ENCODE peak calls at places on chromosomes 4 and X, in five cellular contexts. One of them, this sample, is unnamed.

GRCh38 chr4:80197601-80198444 is 520 bp downstream of the PRDM8 start:
- DNase-seq in heart left ventricle: no peak
- DNase-seq in HCT116: no peak
- DNase-seq in NB4: no peak
- DNase-seq in lower leg skin: no peak
- DNase-seq in this sample: peak

GRCh38 chr4:56979674-56980073 is 978 bp downstream of the POLR2B start:
- DNase-seq in lower leg skin: peak
- DNase-seq in NB4: peak
- DNase-seq in HCT116: no peak
- DNase-seq in heart left ventricle: no peak
- DNase-seq in this sample: peak

GRCh38 chr4:113476800-113477199 is 284.7 kb downstream of the CAMK2D start:
- DNase-seq in heart left ventricle: no peak
- DNase-seq in HCT116: peak
- DNase-seq in NB4: no peak
- DNase-seq in lower leg skin: no peak
- DNase-seq in this sample: no peak

GRCh38 chrX:10591363-10592036 is 28.9 kb downstream of the MID1 start:
- DNase-seq in lower leg skin: no peak
- DNase-seq in HCT116: no peak
- DNase-seq in NB4: no peak
- DNase-seq in heart left ventricle: no peak
- DNase-seq in this sample: no peak

GRCh38 chr4:147118523-147118922 is 172.9 kb upstream of the TTC29 start:
- DNase-seq in HCT116: no peak
- DNase-seq in NB4: no peak
- DNase-seq in heart left ventricle: no peak
- DNase-seq in lower leg skin: no peak
- DNase-seq in this sample: no peak

GRCh38 chrX:5791721-5792120 is 436.9 kb downstream of the NLGN4X start:
- DNase-seq in HCT116: no peak
- DNase-seq in NB4: peak
- DNase-seq in heart left ventricle: no peak
- DNase-seq in lower leg skin: no peak
- DNase-seq in this sample: no peak

GRCh38 chrX:108359811-108360602 is 78.2 kb downstream of the COL4A6 start:
- DNase-seq in NB4: no peak
- DNase-seq in heart left ventricle: no peak
- DNase-seq in HCT116: no peak
- DNase-seq in lower leg skin: no peak
- DNase-seq in this sample: no peak

GRCh38 chr4:84994280-84994679 is 27.8 kb upstream of the WDFY3 start:
- DNase-seq in heart left ventricle: no peak
- DNase-seq in NB4: no peak
- DNase-seq in lower leg skin: no peak
- DNase-seq in HCT116: no peak
- DNase-seq in this sample: no peak

GRCh38 chrX:101450951-101451350 is 34.3 kb upstream of the ARMCX4 start:
- DNase-seq in HCT116: no peak
- DNase-seq in heart left ventricle: no peak
- DNase-seq in lower leg skin: no peak
- DNase-seq in NB4: no peak
- DNase-seq in this sample: peak

GRCh38 chrX:43976216-43976615 is 3.0 kb upstream of the NDP start:
- DNase-seq in lower leg skin: no peak
- DNase-seq in heart left ventricle: no peak
- DNase-seq in NB4: no peak
- DNase-seq in HCT116: no peak
- DNase-seq in this sample: no peak

GRCh38 chr4:158020734-158021346 is 152.0 kb downstream of the GASK1B start:
- DNase-seq in NB4: no peak
- DNase-seq in heart left ventricle: no peak
- DNase-seq in HCT116: peak
- DNase-seq in lower leg skin: no peak
- DNase-seq in this sample: no peak

GRCh38 chr4:89998350-89999098 is 103.9 kb downstream of the MMRN1 start:
- DNase-seq in HCT116: no peak
- DNase-seq in NB4: no peak
- DNase-seq in lower leg skin: no peak
- DNase-seq in heart left ventricle: no peak
- DNase-seq in this sample: no peak

GRCh38 chr4:114383721-114384120 is 214.9 kb upstream of the UGT8 start:
- DNase-seq in NB4: no peak
- DNase-seq in heart left ventricle: no peak
- DNase-seq in HCT116: peak
- DNase-seq in lower leg skin: no peak
- DNase-seq in this sample: no peak

GRCh38 chr4:122716825-122717448 is 15.6 kb upstream of the BBS12 start:
- DNase-seq in HCT116: peak
- DNase-seq in lower leg skin: no peak
- DNase-seq in heart left ventricle: peak
- DNase-seq in NB4: peak
- DNase-seq in this sample: peak

GRCh38 chr4:94285666-94286065 is 57.0 kb downstream of the HPGDS start:
- DNase-seq in lower leg skin: no peak
- DNase-seq in heart left ventricle: no peak
- DNase-seq in NB4: no peak
- DNase-seq in HCT116: no peak
- DNase-seq in this sample: no peak

GRCh38 chr4:123235431-123235830 is 161.2 kb upstream of the SPRY1 start:
- DNase-seq in NB4: no peak
- DNase-seq in heart left ventricle: no peak
- DNase-seq in HCT116: no peak
- DNase-seq in lower leg skin: no peak
- DNase-seq in this sample: no peak

GRCh38 chr4:93066746-93067145 is 761.8 kb upstream of the ATOH1 start:
- DNase-seq in NB4: no peak
- DNase-seq in heart left ventricle: no peak
- DNase-seq in HCT116: no peak
- DNase-seq in lower leg skin: no peak
- DNase-seq in this sample: no peak

GRCh38 chr4:53060278-53060677 is 198.2 kb downstream of the RASL11B start:
- DNase-seq in lower leg skin: no peak
- DNase-seq in NB4: no peak
- DNase-seq in heart left ventricle: no peak
- DNase-seq in HCT116: no peak
- DNase-seq in this sample: no peak

GRCh38 chr4:148978301-148978700 is 536.1 kb upstream of the NR3C2 start:
- DNase-seq in heart left ventricle: no peak
- DNase-seq in NB4: no peak
- DNase-seq in HCT116: no peak
- DNase-seq in lower leg skin: no peak
- DNase-seq in this sample: no peak

GRCh38 chrX:23383411-23383810 is 48.8 kb downstream of the PTCHD1 start:
- DNase-seq in heart left ventricle: no peak
- DNase-seq in lower leg skin: no peak
- DNase-seq in HCT116: no peak
- DNase-seq in NB4: no peak
- DNase-seq in this sample: no peak

GRCh38 chrX:44903107-44903506 is 30.1 kb downstream of the KDM6A start:
- DNase-seq in HCT116: peak
- DNase-seq in lower leg skin: no peak
- DNase-seq in NB4: peak
- DNase-seq in heart left ventricle: no peak
- DNase-seq in this sample: peak

GRCh38 chr4:76990288-76991080 is 40.9 kb downstream of the SEPTIN11 start:
- DNase-seq in heart left ventricle: no peak
- DNase-seq in HCT116: no peak
- DNase-seq in lower leg skin: no peak
- DNase-seq in NB4: no peak
- DNase-seq in this sample: no peak

GRCh38 chr4:176320976-176321361 is 1.2 kb downstream of the SPCS3 start:
- DNase-seq in heart left ventricle: no peak
- DNase-seq in NB4: no peak
- DNase-seq in HCT116: no peak
- DNase-seq in lower leg skin: no peak
- DNase-seq in this sample: peak

GRCh38 chr4:136124251-136124745 is 1408.0 kb downstream of the PCDH18 start:
- DNase-seq in HCT116: no peak
- DNase-seq in NB4: no peak
- DNase-seq in lower leg skin: no peak
- DNase-seq in heart left ventricle: no peak
- DNase-seq in this sample: no peak

GRCh38 chr4:88442636-88443260 is 14.2 kb upstream of the HERC5 start:
- DNase-seq in HCT116: no peak
- DNase-seq in NB4: peak
- DNase-seq in heart left ventricle: no peak
- DNase-seq in lower leg skin: no peak
- DNase-seq in this sample: peak

GRCh38 chrX:41923257-41923924 is at the start of gene CASK:
- DNase-seq in heart left ventricle: peak
- DNase-seq in lower leg skin: peak
- DNase-seq in NB4: peak
- DNase-seq in HCT116: peak
- DNase-seq in this sample: peak
- TF ChIP-seq POLR2A in heart left ventricle: no peak
- TF ChIP-seq POLR2A in lower leg skin: no peak
- TF ChIP-seq POLR2A in NB4: no peak
- TF ChIP-seq POLR2A in HCT116: no peak
- TF ChIP-seq POLR2A in this sample: peak

GRCh38 chrX:119694601-119695534 is 1.9 kb upstream of the SEPTIN6 start:
- DNase-seq in lower leg skin: peak
- DNase-seq in heart left ventricle: no peak
- DNase-seq in HCT116: no peak
- DNase-seq in NB4: no peak
- DNase-seq in this sample: peak

GRCh38 chrX:119690921-119691716 is 1.8 kb downstream of the SEPTIN6 start:
- DNase-seq in heart left ventricle: peak
- DNase-seq in lower leg skin: no peak
- DNase-seq in NB4: peak
- DNase-seq in HCT116: no peak
- DNase-seq in this sample: peak

GRCh38 chrX:119692241-119693031 is 532 bp downstream of the SEPTIN6 start:
- DNase-seq in lower leg skin: peak
- DNase-seq in NB4: peak
- DNase-seq in HCT116: no peak
- DNase-seq in heart left ventricle: peak
- DNase-seq in this sample: peak

GRCh38 chrX:119693996-119694451 is 1.1 kb upstream of the SEPTIN6 start:
- DNase-seq in NB4: no peak
- DNase-seq in HCT116: no peak
- DNase-seq in heart left ventricle: peak
- DNase-seq in lower leg skin: peak
- DNase-seq in this sample: peak

DNA sequence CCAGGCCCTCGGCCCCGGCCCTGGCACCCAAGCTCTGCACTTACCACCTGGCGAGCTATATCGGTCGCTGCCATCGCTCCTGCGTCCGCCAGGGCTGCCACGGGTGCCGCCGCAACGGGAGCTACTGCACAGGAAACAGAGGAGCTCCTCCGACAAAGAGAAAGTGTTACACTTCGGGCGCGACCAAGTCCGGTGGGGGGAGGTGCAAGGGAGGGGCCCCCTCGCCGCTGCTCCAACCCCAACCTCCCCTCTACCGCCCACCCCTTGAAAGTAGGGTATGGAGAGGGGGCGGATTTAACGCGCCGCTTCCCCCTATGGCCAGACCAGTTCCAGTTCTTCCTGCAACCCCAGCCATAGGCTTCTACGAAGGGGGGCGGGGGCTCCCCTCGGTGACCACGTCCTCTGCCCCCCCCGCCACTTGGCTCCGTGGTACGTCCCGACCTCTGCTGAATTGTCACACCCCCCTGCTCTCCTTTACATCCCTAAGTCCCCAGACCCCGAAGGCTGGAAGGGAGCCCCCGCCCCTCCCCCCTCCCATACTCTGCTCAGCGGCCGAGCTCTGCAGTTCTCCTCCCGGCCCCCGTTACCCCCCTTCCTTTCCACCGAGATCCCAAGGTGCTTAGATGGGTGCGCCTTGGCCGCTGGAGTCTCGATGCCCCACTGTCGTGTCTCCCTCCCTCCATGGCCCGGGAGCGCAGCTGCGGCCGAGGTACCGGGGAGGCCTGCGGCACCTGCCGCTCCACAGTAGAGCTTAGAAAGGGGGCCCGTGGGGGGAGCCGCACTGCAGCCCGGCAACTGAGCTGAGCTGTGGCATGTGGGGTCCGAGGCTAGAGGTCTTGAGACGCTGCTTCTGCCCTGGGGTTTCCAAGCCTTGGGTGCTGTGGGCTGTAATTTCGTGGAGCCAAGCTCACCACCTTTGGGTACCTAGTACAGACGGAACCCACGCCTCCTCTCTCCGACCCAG is at the start of gene SEPTIN6:
- DNase-seq in heart left ventricle: peak
- DNase-seq in lower leg skin: peak
- DNase-seq in NB4: peak
- DNase-seq in HCT116: peak
- DNase-seq in this sample: peak
- TF ChIP-seq POLR2A in heart left ventricle: no peak
- TF ChIP-seq POLR2A in lower leg skin: no peak
- TF ChIP-seq POLR2A in NB4: peak
- TF ChIP-seq POLR2A in HCT116: peak
- TF ChIP-seq POLR2A in this sample: peak

GRCh38 chr4:41256740-41257256 is at the start of gene UCHL1:
- DNase-seq in heart left ventricle: peak
- DNase-seq in NB4: peak
- DNase-seq in lower leg skin: no peak
- DNase-seq in HCT116: no peak
- DNase-seq in this sample: peak
- TF ChIP-seq POLR2A in heart left ventricle: no peak
- TF ChIP-seq POLR2A in NB4: no peak
- TF ChIP-seq POLR2A in lower leg skin: no peak
- TF ChIP-seq POLR2A in HCT116: no peak
- TF ChIP-seq POLR2A in this sample: no peak

DNA sequence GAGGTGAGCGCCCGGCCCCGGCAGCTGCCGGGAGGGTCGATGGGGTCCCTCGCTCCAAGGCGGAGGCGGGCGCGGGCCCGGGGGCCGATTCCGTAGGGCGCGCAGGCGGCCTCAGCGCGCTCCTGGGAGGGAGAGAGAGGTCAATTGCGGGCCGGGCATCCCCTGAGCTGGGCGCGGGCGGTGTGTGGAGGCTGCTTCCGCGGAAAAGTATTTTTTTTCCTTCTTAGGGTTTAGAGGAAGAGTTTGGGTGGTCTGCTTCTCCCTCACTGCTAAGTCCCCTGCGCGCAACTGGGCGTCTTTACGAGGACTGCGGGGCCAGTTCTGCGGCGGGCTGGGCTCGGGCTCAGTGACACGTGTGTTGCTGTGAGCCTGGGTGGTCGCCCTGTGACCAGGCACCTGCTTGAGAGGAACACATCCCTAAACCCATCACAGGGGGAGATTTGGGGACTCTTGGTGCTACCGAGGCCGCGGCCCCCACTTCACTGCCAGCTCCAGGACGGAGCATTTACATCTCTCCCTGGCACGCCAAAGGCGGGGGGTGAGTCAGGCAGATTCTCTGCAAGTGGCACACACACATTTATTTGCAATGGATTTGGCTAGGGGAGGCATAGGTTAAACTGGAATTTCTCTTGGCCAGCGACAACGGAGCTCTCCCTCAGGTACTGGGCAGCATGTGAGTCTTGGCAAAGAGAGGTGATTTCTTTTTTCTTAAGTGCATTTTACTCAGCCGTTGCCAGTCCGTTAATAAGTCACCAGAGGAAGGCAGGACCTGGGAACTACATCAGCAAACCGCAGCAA is 151.2 kb upstream of the SLC4A4 start:
- DNase-seq in NB4: no peak
- DNase-seq in heart left ventricle: peak
- DNase-seq in HCT116: no peak
- DNase-seq in lower leg skin: peak
- DNase-seq in this sample: no peak
- TF ChIP-seq POLR2A in NB4: no peak
- TF ChIP-seq POLR2A in heart left ventricle: no peak
- TF ChIP-seq POLR2A in HCT116: no peak
- TF ChIP-seq POLR2A in lower leg skin: no peak
- TF ChIP-seq POLR2A in this sample: no peak